ENCODE peak calls at places on chromosomes 4 and X, in seven cellular contexts. X is K562, I is stomach, L is ovary, H is right lobe of liver, P is Peyer's patch, D is suprapubic skin. V is an unnamed sample.
A peak's percentile ranks its signal among the peaks of the same experiment; 100 is the strongest.

GRCh38 chr4:3824521-3825270 is 58.5 kb downstream of the ADRA2C start:
- DNase-seq in H (no peak), L (no peak), I (no peak), D (no peak), P (no peak), X (no peak), V (no peak)

GRCh38 chr4:184968784-184969201 is 49.5 kb upstream of the HELT start:
- DNase-seq in D (no peak), H (peak; percentile 59), L (no peak), P (no peak), X (no peak), I (peak; percentile 89), V (no peak)

GRCh38 chr4:82989567-82990429 is 20.8 kb downstream of the LIN54 start:
- DNase-seq in D (no peak), I (no peak), P (no peak), L (no peak), X (no peak), H (no peak), V (no peak)

GRCh38 chr4:78650106-78651021 is 98.8 kb downstream of the ANXA3 start:
- DNase-seq in D (no peak), I (no peak), H (no peak), L (no peak), X (peak; percentile 40), P (no peak), V (no peak)

GRCh38 chr4:82611982-82612381 is 50.2 kb upstream of the TMEM150C start:
- DNase-seq in D (no peak), P (no peak), H (no peak), L (no peak), X (no peak), I (no peak), V (no peak)

GRCh38 chrX:12245650-12246645 is 107.7 kb downstream of the FRMPD4 start:
- DNase-seq in I (no peak), H (no peak), L (no peak), X (no peak), P (no peak), D (no peak), V (peak; percentile 25)

GRCh38 chrX:40449396-40449795 is 131.4 kb upstream of the ATP6AP2 start:
- DNase-seq in I (no peak), X (no peak), H (no peak), D (no peak), L (no peak), P (no peak), V (no peak)

GRCh38 chr4:138088449-138089208 is 153.5 kb downstream of the SLC7A11 start:
- DNase-seq in L (no peak), X (no peak), D (no peak), I (no peak), H (no peak), P (no peak), V (no peak)

GRCh38 chr4:15882675-15883086 is 55.9 kb downstream of the FGFBP1 start:
- DNase-seq in X (peak; percentile 53), L (peak; percentile 40), D (no peak), I (peak; percentile 39), P (no peak), H (peak; percentile 62), V (peak; percentile 37)

GRCh38 chr4:121642292-121642691 is 54.5 kb downstream of the ANXA5 start:
- DNase-seq in X (no peak), D (no peak), I (no peak), H (no peak), P (no peak), L (no peak), V (no peak)

GRCh38 chr4:20418865-20419451 is 167.3 kb downstream of the SLIT2 start:
- DNase-seq in P (no peak), X (no peak), D (no peak), H (no peak), L (no peak), I (no peak), V (peak; percentile 6)

GRCh38 chr4:38424171-38424871 is 239.7 kb upstream of the KLF3 start:
- DNase-seq in D (no peak), L (no peak), P (no peak), X (no peak), I (peak; percentile 77), H (no peak), V (no peak)

GRCh38 chrX:150366951-150367545 is 3.9 kb downstream of the MAMLD1 start:
- DNase-seq in P (no peak), H (no peak), X (no peak), I (no peak), D (no peak), L (no peak), V (peak; percentile 22)

GRCh38 chr4:10115657-10116624 is 658 bp downstream of the WDR1 start:
- DNase-seq in D (peak; percentile 85), L (peak; percentile 71), X (peak; percentile 83), H (peak; percentile 68), I (peak; percentile 75), P (peak; percentile 84), V (peak; percentile 52)

GRCh38 chrX:95248386-95248785 is 1436.3 kb upstream of the DIAPH2 start:
- DNase-seq in L (no peak), X (no peak), I (no peak), H (no peak), D (no peak), P (no peak), V (no peak)

GRCh38 chr4:24477919-24478318 is 106.4 kb downstream of the DHX15 start:
- DNase-seq in I (no peak), D (no peak), H (no peak), P (no peak), X (no peak), L (peak; percentile 50), V (no peak)

GRCh38 chrX:110992611-110993010 is 103.4 kb upstream of the PAK3 start:
- DNase-seq in L (no peak), I (peak; percentile 31), H (no peak), X (peak; percentile 25), P (no peak), D (no peak), V (peak; percentile 21)

GRCh38 chr4:1010522-1011021 is 854 bp upstream of the FGFRL1 start:
- DNase-seq in L (peak; percentile 74), D (peak; percentile 91), X (no peak), P (peak; percentile 68), H (peak; percentile 80), I (peak; percentile 63), V (no peak)

DNA sequence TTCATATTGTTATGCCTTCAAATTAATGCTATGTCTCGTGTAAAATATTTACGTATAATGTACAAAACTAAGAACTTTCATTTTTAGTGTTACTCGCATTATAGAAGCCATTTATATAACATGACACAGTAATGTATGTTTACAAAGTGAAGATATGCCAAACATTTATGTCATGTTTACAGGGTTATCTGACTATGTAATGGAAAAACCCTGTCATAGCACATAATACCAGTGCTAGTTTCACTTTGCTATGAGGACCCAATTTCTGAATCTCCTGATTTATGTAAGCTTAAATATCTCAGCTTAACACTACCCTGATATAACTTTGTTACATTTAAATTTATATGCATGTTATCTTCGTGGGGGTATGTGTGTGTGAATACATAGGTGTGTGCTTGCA is 233.1 kb downstream of the FAT4 start:
- DNase-seq in I (no peak), P (no peak), X (no peak), L (no peak), H (no peak), D (no peak), V (no peak)
- H3K27ac ChIP-seq in I (no peak overlapping the region), P (no peak overlapping the region), X (no peak overlapping the region), L (no peak overlapping the region), H (no peak overlapping the region), D (no peak overlapping the region), V (no peak overlapping the region)

DNA sequence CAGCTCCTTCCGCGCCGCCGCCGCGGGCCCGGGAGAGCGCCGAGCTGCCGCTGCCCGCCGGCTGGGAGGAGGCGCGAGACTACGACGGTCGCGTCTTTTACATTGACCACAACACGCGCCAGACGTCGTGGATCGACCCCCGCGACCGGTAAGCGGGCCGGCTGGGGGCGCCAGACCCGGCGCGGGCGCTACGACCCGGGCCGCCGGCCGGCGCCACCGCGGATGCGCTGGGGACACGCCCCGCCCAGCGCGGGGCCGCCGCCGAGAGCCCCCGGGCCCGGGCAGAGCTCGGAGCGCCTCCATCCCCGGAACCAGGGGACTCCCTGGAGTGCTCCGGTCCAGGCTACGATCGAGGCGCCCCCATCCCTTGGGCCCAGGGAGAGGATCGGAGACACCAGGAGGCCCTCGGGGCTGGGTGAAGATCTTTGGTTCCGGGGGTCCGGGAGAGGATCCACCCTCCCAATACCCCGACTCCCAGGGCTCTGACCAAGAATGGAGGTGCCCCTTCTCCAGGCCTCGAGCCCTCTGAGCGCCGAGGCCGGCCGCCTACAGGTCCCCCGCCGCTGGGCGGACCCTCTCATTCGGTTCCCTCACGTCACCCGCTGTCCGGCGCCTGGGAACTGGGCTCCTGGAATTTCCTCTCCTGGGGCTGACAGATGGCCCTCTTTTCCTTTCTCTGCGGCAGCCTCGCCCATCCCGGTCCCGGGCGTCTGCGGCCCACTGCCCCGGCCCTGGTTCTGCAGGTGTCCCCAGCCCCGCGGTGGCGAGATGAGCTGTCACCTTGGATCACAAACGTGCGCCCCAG is 48.8 kb downstream of the CLDN34 start:
- DNase-seq in D (peak; percentile 78), X (peak; percentile 20), I (no peak), P (no peak), H (peak; percentile 45), L (peak; percentile 58), V (peak; percentile 40)
- TF ChIP-seq POLR2A in D (no peak), X (no peak), I (no peak), P (no peak), H (peak; percentile 8), L (no peak), V (no peak)

GRCh38 chr4:12499693-12500092 is 984.4 kb downstream of the RAB28 start:
- DNase-seq in P (no peak), L (no peak), H (no peak), I (no peak), D (no peak), X (no peak), V (no peak)

GRCh38 chr4:12495211-12495610 is 988.9 kb downstream of the RAB28 start:
- DNase-seq in L (no peak), D (no peak), P (no peak), H (no peak), I (no peak), X (no peak), V (no peak)

GRCh38 chr4:12500409-12500808 is 983.7 kb downstream of the RAB28 start:
- DNase-seq in H (no peak), I (no peak), D (no peak), L (no peak), P (no peak), X (no peak), V (no peak)
- H3K27ac ChIP-seq in H (no peak overlapping the region), I (no peak overlapping the region), D (no peak overlapping the region), L (no peak overlapping the region), P (no peak overlapping the region), X (no peak overlapping the region), V (no peak overlapping the region)

GRCh38 chrX:15498741-15499140 is 1.9 kb upstream of the BMX start:
- DNase-seq in D (no peak), H (no peak), P (no peak), X (no peak), I (no peak), L (no peak), V (no peak)

GRCh38 chrX:15495801-15496200 is 2.7 kb upstream of the PIR start:
- DNase-seq in X (no peak), L (no peak), I (no peak), D (no peak), P (no peak), H (no peak), V (no peak)

GRCh38 chrX:15496809-15497208 is 3.7 kb upstream of the PIR start:
- DNase-seq in H (no peak), P (no peak), I (no peak), X (no peak), D (no peak), L (no peak), V (no peak)

GRCh38 chrX:15497865-15498264 is 2.7 kb upstream of the BMX start:
- DNase-seq in I (peak; percentile 47), D (no peak), X (peak; percentile 68), H (peak; percentile 46), P (peak; percentile 23), L (peak; percentile 40), V (peak; percentile 50)

GRCh38 chrX:15493118-15494082 is at the start of gene PIR:
- DNase-seq in I (peak; percentile 89), H (peak; percentile 89), L (peak; percentile 84), P (peak; percentile 43), D (peak; percentile 85), X (peak; percentile 88), V (peak; percentile 91)
- TF ChIP-seq POLR2A in I (no peak), H (peak; percentile 72), L (peak; percentile 42), P (peak; percentile 31), D (no peak), X (peak; percentile 64), V (peak; percentile 77)